ENCODE peak calls at places on chromosomes 2 and 18, in five cellular contexts. D, T, O, U and X are unnamed samples.

GRCh38 chr2:55282110-55282917 is 13.3 kb upstream of the MTIF2 start:
- DNase-seq in D (no peak), T (peak; percentile 96), O (peak; percentile 19), U (peak; percentile 89), X (peak; percentile 67)

GRCh38 chr2:221073650-221074049 is 498.5 kb downstream of the EPHA4 start:
- DNase-seq in D (no peak), T (no peak), O (no peak), U (no peak), X (no peak)

GRCh38 chr2:184611221-184612085 is 13.1 kb downstream of the ZNF804A start:
- DNase-seq in D (peak; percentile 26), T (no peak), O (peak; percentile 19), U (no peak), X (no peak)

GRCh38 chr2:226888971-226889370 is 53.1 kb downstream of the RHBDD1 start:
- DNase-seq in D (no peak), T (no peak), O (no peak), U (no peak), X (no peak)

GRCh38 chr2:224401641-224402342 is at the start of gene FAM124B:
- DNase-seq in D (no peak), T (peak; percentile 85), O (no peak), U (no peak), X (no peak)

GRCh38 chr2:233342301-233342700 is 12.0 kb upstream of the DGKD start:
- DNase-seq in D (no peak), T (no peak), O (no peak), U (no peak), X (no peak)

GRCh38 chr2:15874311-15874710 is 66.0 kb upstream of the MYCN start:
- DNase-seq in D (no peak), T (no peak), O (no peak), U (no peak), X (no peak)

GRCh38 chr2:191006997-191007604 is 6.9 kb downstream of the STAT1 start:
- DNase-seq in D (no peak), T (no peak), O (no peak), U (no peak), X (no peak)

GRCh38 chr18:36354989-36355388 is 57.5 kb downstream of the FHOD3 start:
- DNase-seq in D (peak; percentile 59), T (no peak), O (no peak), U (no peak), X (peak; percentile 43)

GRCh38 chr2:172693037-172693436 is 42.6 kb upstream of the RAPGEF4 start:
- DNase-seq in D (peak; percentile 98), T (no peak), O (peak; percentile 91), U (peak; percentile 93), X (peak; percentile 94)

GRCh38 chr18:26322892-26323653 is 96.8 kb downstream of the TAF4B start:
- DNase-seq in D (peak; percentile 36), T (no peak), O (no peak), U (no peak), X (no peak)

GRCh38 chr2:213122730-213123129 is 28.7 kb downstream of the IKZF2 start:
- DNase-seq in D (peak; percentile 51), T (no peak), O (no peak), U (no peak), X (no peak)

GRCh38 chr2:216659301-216659700 is 26.1 kb downstream of the IGFBP2 start:
- DNase-seq in D (peak; percentile 45), T (peak; percentile 25), O (no peak), U (no peak), X (no peak)

GRCh38 chr2:101187131-101187530 is 35.9 kb upstream of the TBC1D8 start:
- DNase-seq in D (no peak), T (no peak), O (no peak), U (no peak), X (no peak)

GRCh38 chr2:45452866-45453265 is 158.2 kb downstream of the SRBD1 start:
- DNase-seq in D (no peak), T (no peak), O (no peak), U (no peak), X (peak; percentile 78)

DNA sequence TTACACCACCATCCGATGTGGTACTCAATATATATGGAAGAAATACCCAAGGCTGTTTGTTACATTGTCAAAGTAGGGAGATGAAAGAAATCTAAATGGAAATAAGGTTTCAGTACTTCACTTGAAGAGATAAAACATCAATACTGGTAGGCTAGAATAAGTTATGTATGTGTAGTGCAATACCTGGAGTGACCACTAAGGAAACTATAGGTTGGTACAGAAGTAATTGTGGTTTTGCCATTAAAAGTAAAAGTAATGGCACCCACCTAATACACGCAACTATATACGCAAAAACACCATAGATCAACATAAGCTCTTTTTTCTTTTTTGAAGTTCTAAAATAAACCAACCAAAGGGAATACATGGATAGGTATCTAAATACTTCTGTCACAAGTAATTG is 143.2 kb upstream of the KYNU start:
- DNase-seq in D (no peak), T (no peak), O (no peak), U (no peak), X (no peak)
- TF ChIP-seq CTCF in D (no peak), T (no peak), O (no peak), U (no peak), X (no peak)

DNA sequence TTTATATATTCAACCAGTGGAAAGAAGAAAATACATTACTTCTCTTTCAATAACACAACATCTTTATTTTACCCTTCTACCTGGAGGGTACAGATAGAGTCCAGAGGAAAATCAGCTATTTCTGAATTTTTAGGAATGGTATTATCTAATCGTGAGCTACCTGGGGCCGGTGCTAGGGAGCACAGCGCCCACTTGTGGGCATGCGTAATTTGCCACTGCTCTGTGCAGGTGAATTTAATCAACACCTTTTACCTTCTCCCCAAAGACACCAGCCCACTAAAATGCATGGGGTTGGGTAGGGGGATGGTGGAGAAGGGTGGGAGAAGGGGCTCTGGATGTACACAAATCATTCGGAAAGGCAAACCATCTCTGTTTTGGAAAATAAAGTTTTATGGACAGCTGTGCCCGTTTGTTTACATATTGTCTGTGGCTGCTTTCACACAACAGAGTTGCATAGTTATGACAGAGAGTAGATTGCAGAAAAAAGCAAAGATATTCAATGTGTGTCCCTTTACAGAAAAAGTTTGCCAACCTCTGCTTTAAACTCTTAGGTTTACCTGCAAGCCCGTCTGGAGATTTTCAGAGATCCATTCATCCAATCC is 51.5 kb upstream of the DCC start:
- DNase-seq in D (peak; percentile 49), T (no peak), O (no peak), U (peak; percentile 11), X (no peak)
- TF ChIP-seq CTCF in D (peak; percentile 86), T (peak; percentile 58), O (no peak), U (peak; percentile 49), X (peak; percentile 15)

GRCh38 chr18:12474876-12475275 is 67.1 kb downstream of the PRELID3A start:
- DNase-seq in D (no peak), T (no peak), O (no peak), U (no peak), X (no peak)
- TF ChIP-seq CTCF in D (no peak), T (no peak), O (no peak), U (no peak), X (no peak)

GRCh38 chr2:215484570-215484969 is 48.7 kb upstream of the FN1 start:
- DNase-seq in D (no peak), T (no peak), O (no peak), U (no peak), X (no peak)
- TF ChIP-seq CTCF in D (no peak), T (no peak), O (no peak), U (no peak), X (no peak)

DNA sequence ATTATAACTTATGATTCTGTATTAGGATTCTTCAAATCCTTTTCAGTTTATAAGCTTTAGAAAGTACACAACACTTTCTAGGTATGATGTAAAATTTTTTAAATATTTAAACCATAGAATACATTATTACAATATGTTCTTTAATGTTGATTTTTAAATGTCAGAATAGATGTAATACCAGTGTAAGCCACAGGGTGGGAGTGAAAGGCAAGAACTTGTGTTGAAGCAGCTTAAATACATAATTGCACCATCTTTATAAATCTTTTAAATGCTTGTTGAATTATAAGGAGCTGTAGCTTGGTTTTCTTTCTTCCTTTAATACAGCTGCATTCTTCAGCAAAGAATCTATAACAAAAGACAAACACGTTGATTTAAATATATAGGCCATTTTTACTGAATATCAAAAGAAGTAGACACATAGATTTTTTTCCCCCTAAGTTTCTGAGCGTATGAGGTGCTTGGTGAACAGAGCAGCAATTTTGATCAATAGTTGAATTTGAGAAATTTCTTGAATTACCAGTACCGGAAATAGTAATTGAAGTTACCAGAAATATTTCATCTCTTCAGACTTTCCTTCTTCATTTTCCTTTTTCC is 63.0 kb downstream of the TANK start:
- DNase-seq in D (peak; percentile 51), T (no peak), O (peak; percentile 37), U (peak; percentile 48), X (no peak)
- TF ChIP-seq CTCF in D (peak; percentile 61), T (peak; percentile 55), O (peak; percentile 47), U (peak; percentile 66), X (peak; percentile 61)